ENCODE peak calls at places on chromosomes 12 and 14, in four cellular contexts. One of them, this sample, is unnamed.

GRCh38 chr12:55112378-55112777 is 13.8 kb upstream of the OR9K2 start:
- DNase-seq in K562: no peak
- DNase-seq in HepG2: no peak
- DNase-seq in SK-N-SH: no peak
- DNase-seq in this sample: no peak

GRCh38 chr12:67919406-67919805 is 69.8 kb upstream of the IFNG-AS1 start:
- DNase-seq in K562: no peak
- DNase-seq in HepG2: no peak
- DNase-seq in SK-N-SH: no peak
- DNase-seq in this sample: no peak

GRCh38 chr14:64801046-64801445 is 78.7 kb downstream of the SPTB start:
- DNase-seq in K562: no peak
- DNase-seq in HepG2: no peak
- DNase-seq in SK-N-SH: no peak
- DNase-seq in this sample: no peak

GRCh38 chr12:116236986-116237385 is 40.5 kb downstream of the MED13L start:
- DNase-seq in K562: peak
- DNase-seq in HepG2: no peak
- DNase-seq in SK-N-SH: no peak
- DNase-seq in this sample: no peak

GRCh38 chr12:115911360-115911759 is 366.1 kb downstream of the MED13L start:
- DNase-seq in K562: no peak
- DNase-seq in HepG2: no peak
- DNase-seq in SK-N-SH: no peak
- DNase-seq in this sample: no peak

GRCh38 chr14:81164167-81164774 is 56.5 kb downstream of the GTF2A1 start:
- DNase-seq in K562: peak
- DNase-seq in HepG2: peak
- DNase-seq in SK-N-SH: peak
- DNase-seq in this sample: peak

GRCh38 chr12:92759634-92760268 is 57.0 kb downstream of the PLEKHG7 start:
- DNase-seq in K562: peak
- DNase-seq in HepG2: no peak
- DNase-seq in SK-N-SH: no peak
- DNase-seq in this sample: no peak

GRCh38 chr12:92602476-92602875 is 100.3 kb upstream of the PLEKHG7 start:
- DNase-seq in K562: no peak
- DNase-seq in HepG2: no peak
- DNase-seq in SK-N-SH: no peak
- DNase-seq in this sample: no peak

GRCh38 chr14:68757618-68758081 is 35.2 kb downstream of the ZFP36L1 start:
- DNase-seq in K562: peak
- DNase-seq in HepG2: peak
- DNase-seq in SK-N-SH: no peak
- DNase-seq in this sample: no peak

GRCh38 chr12:131681257-131681620 is 29.7 kb upstream of the SFSWAP start:
- DNase-seq in K562: no peak
- DNase-seq in HepG2: no peak
- DNase-seq in SK-N-SH: peak
- DNase-seq in this sample: no peak

GRCh38 chr14:68633131-68633991 is 159.5 kb downstream of the ZFP36L1 start:
- DNase-seq in K562: no peak
- DNase-seq in HepG2: no peak
- DNase-seq in SK-N-SH: no peak
- DNase-seq in this sample: no peak

GRCh38 chr12:11980133-11980532 is 90.6 kb upstream of the BCL2L14 start:
- DNase-seq in K562: no peak
- DNase-seq in HepG2: no peak
- DNase-seq in SK-N-SH: no peak
- DNase-seq in this sample: no peak

GRCh38 chr14:104870368-104871144 is 5.5 kb downstream of the CEP170B start:
- DNase-seq in K562: peak
- DNase-seq in HepG2: peak
- DNase-seq in SK-N-SH: peak
- DNase-seq in this sample: peak

GRCh38 chr12:3216726-3217682 is 139.8 kb downstream of the TSPAN9 start:
- DNase-seq in K562: no peak
- DNase-seq in HepG2: no peak
- DNase-seq in SK-N-SH: no peak
- DNase-seq in this sample: no peak

GRCh38 chr12:6827982-6828670 is at the start of gene P3H3:
- DNase-seq in K562: peak
- DNase-seq in HepG2: peak
- DNase-seq in SK-N-SH: peak
- DNase-seq in this sample: peak

GRCh38 chr14:26709019-26709418 is 111.2 kb upstream of the NOVA1 start:
- DNase-seq in K562: no peak
- DNase-seq in HepG2: no peak
- DNase-seq in SK-N-SH: no peak
- DNase-seq in this sample: no peak

GRCh38 chr14:99774526-99775307 is 18.5 kb upstream of the EML1 start:
- DNase-seq in K562: no peak
- DNase-seq in HepG2: no peak
- DNase-seq in SK-N-SH: no peak
- DNase-seq in this sample: no peak

GRCh38 chr12:65605019-65605418 is 219.3 kb upstream of the HMGA2 start:
- DNase-seq in K562: no peak
- DNase-seq in HepG2: no peak
- DNase-seq in SK-N-SH: no peak
- DNase-seq in this sample: no peak

GRCh38 chr12:53122961-53123468 is 19.7 kb downstream of the SOAT2 start:
- DNase-seq in K562: no peak
- DNase-seq in HepG2: no peak
- DNase-seq in SK-N-SH: peak
- DNase-seq in this sample: no peak

GRCh38 chr14:93923586-93923985 is 3.6 kb upstream of the FAM181A start:
- DNase-seq in K562: no peak
- DNase-seq in HepG2: no peak
- DNase-seq in SK-N-SH: no peak
- DNase-seq in this sample: no peak

GRCh38 chr12:75631809-75632208 is 120.4 kb upstream of the KRR1 start:
- DNase-seq in K562: no peak
- DNase-seq in HepG2: no peak
- DNase-seq in SK-N-SH: no peak
- DNase-seq in this sample: no peak

GRCh38 chr12:47867496-47867941 is 37.3 kb downstream of the VDR start:
- DNase-seq in K562: peak
- DNase-seq in HepG2: no peak
- DNase-seq in SK-N-SH: no peak
- DNase-seq in this sample: no peak

GRCh38 chr14:79117561-79117960 is 947.4 kb downstream of the NRXN3 start:
- DNase-seq in K562: no peak
- DNase-seq in HepG2: no peak
- DNase-seq in SK-N-SH: no peak
- DNase-seq in this sample: no peak

GRCh38 chr14:36657409-36658090 is 4.1 kb upstream of the PAX9 start:
- DNase-seq in K562: no peak
- DNase-seq in HepG2: no peak
- DNase-seq in SK-N-SH: peak
- DNase-seq in this sample: peak

GRCh38 chr12:4145990-4146859 is 127.3 kb upstream of the CCND2 start:
- DNase-seq in K562: no peak
- DNase-seq in HepG2: no peak
- DNase-seq in SK-N-SH: no peak
- DNase-seq in this sample: no peak

GRCh38 chr12:2691340-2692111 is 103.2 kb upstream of the FKBP4 start:
- DNase-seq in K562: peak
- DNase-seq in HepG2: no peak
- DNase-seq in SK-N-SH: no peak
- DNase-seq in this sample: peak

GRCh38 chr12:108881953-108882352 is 2.1 kb downstream of the DAO start:
- DNase-seq in K562: no peak
- DNase-seq in HepG2: no peak
- DNase-seq in SK-N-SH: no peak
- DNase-seq in this sample: no peak

GRCh38 chr14:99995700-99996356 is 69.4 kb upstream of the EVL start:
- DNase-seq in K562: peak
- DNase-seq in HepG2: peak
- DNase-seq in SK-N-SH: peak
- DNase-seq in this sample: peak

GRCh38 chr12:74889563-74890236 is 319.9 kb downstream of the KCNC2 start:
- DNase-seq in K562: no peak
- DNase-seq in HepG2: no peak
- DNase-seq in SK-N-SH: no peak
- DNase-seq in this sample: no peak

GRCh38 chr14:67413806-67414769 is 2.1 kb upstream of the PLEK2 start:
- DNase-seq in K562: peak
- DNase-seq in HepG2: peak
- DNase-seq in SK-N-SH: no peak
- DNase-seq in this sample: no peak

GRCh38 chr12:51269174-51270066 is 795 bp downstream of the SMAGP start:
- DNase-seq in K562: peak
- DNase-seq in HepG2: peak
- DNase-seq in SK-N-SH: peak
- DNase-seq in this sample: peak

GRCh38 chr14:63275611-63276010 is 43.1 kb downstream of the GPHB5 start:
- DNase-seq in K562: no peak
- DNase-seq in HepG2: no peak
- DNase-seq in SK-N-SH: no peak
- DNase-seq in this sample: no peak

GRCh38 chr14:102234331-102235264 is 70.4 kb downstream of the MOK start:
- DNase-seq in K562: no peak
- DNase-seq in HepG2: no peak
- DNase-seq in SK-N-SH: no peak
- DNase-seq in this sample: no peak

GRCh38 chr12:94207467-94208432 is 59.4 kb downstream of the PLXNC1 start:
- DNase-seq in K562: no peak
- DNase-seq in HepG2: no peak
- DNase-seq in SK-N-SH: no peak
- DNase-seq in this sample: no peak
- TF ChIP-seq FOXJ3 in K562: no peak
- TF ChIP-seq FOXJ3 in HepG2: no peak
- TF ChIP-seq FOXJ3 in SK-N-SH: no peak
- TF ChIP-seq FOXJ3 in this sample: no peak

GRCh38 chr14:95286649-95287048 is 33.1 kb downstream of the CLMN start:
- DNase-seq in K562: no peak
- DNase-seq in HepG2: no peak
- DNase-seq in SK-N-SH: no peak
- DNase-seq in this sample: no peak

GRCh38 chr14:95281560-95282176 is 38.0 kb downstream of the CLMN start:
- DNase-seq in K562: no peak
- DNase-seq in HepG2: no peak
- DNase-seq in SK-N-SH: no peak
- DNase-seq in this sample: no peak

GRCh38 chr14:95287176-95287754 is 32.4 kb downstream of the CLMN start:
- DNase-seq in K562: no peak
- DNase-seq in HepG2: no peak
- DNase-seq in SK-N-SH: no peak
- DNase-seq in this sample: no peak

GRCh38 chr14:95285566-95285965 is 34.1 kb downstream of the CLMN start:
- DNase-seq in K562: no peak
- DNase-seq in HepG2: no peak
- DNase-seq in SK-N-SH: no peak
- DNase-seq in this sample: no peak

DNA sequence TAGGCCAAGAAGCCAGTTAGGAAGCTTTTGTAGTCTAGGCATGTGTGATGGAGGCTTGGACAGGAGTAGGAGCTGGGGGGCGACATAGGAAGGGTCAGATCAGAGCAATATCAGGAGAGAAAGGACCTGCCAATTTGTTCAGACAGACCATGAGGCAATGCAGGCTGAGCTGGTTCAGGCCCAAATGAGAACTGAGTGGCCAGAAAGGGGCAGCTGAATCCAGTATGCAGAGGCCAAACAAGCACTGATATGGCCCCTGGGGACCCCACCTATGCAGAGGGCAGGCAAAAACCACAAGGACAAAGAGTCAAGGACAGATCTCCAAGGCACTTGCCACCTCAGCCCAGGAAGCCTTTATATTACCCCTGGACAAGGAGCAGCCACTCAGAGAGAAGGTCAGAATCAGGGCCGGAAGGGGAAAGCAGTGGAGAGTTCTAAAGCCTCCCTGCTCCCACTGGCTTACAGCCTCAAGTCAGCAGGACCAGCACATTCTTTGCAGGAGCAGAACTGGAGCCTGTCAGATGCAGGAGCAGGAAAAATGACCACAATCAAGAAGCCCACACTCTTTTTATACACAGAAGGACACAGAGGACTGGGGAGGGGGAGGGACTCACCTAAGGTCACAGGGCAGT is 37.2 kb downstream of the CLMN start:
- DNase-seq in K562: no peak
- DNase-seq in HepG2: no peak
- DNase-seq in SK-N-SH: no peak
- DNase-seq in this sample: no peak
- TF ChIP-seq FOXJ3 in K562: no peak
- TF ChIP-seq FOXJ3 in HepG2: no peak
- TF ChIP-seq FOXJ3 in SK-N-SH: no peak
- TF ChIP-seq FOXJ3 in this sample: no peak

DNA sequence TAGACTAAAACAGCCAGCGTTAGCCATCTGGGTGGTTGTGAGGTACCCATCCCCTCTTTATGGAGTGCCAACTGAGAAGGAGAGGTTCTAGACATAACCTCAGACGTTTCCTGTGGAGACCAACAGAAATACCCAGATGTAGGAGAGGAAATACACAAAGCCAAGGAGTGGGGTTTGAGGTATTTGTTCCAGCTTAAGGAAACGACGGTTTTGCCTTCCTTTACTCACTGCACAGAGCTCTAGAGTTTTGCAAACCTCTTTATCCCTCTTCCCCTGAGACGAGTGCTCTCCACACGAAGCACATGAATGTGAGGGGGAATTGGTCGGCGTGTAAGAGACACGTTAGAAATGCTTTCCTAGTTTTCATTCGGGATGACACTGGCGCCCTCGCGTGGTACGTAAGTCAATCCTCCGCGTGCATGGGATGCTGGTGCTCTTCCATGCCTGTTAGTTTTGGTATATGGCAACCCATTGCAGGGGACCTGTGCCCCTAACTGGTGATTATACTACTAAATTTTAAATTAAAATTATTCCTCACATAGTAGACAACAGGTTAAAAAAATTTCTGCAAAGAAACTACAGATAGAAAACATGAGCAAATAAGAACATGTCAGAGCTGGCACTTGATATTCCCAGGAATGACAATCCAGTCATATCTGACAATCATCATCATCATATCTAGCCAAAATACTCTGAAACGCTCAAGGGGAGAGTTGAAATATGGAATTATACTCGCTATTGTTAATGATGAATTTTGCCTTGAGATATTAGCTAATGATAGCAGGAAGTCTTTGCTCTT is 121.7 kb downstream of the PPM1H start:
- DNase-seq in K562: peak
- DNase-seq in HepG2: no peak
- DNase-seq in SK-N-SH: peak
- DNase-seq in this sample: peak
- TF ChIP-seq FOXJ3 in K562: no peak
- TF ChIP-seq FOXJ3 in HepG2: no peak
- TF ChIP-seq FOXJ3 in SK-N-SH: no peak
- TF ChIP-seq FOXJ3 in this sample: no peak

DNA sequence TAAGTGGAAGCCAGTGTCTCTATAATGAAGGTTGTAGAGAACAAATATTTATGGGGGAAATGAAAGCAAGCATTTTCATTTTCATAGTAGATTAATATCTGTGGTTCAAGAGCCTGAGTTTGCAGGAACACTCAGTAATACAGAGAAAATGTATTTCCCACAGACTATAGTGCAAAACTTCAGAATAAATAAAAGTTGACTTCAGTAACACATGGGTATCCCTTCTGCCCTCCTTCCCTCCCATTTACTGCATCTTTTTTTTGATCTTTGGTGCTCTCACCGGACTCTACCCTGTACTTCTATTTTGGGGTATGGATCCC is 75.3 kb upstream of the AMN1 start:
- DNase-seq in K562: no peak
- DNase-seq in HepG2: no peak
- DNase-seq in SK-N-SH: no peak
- DNase-seq in this sample: no peak
- TF ChIP-seq FOXJ3 in K562: no peak
- TF ChIP-seq FOXJ3 in HepG2: no peak
- TF ChIP-seq FOXJ3 in SK-N-SH: no peak
- TF ChIP-seq FOXJ3 in this sample: no peak